ENCODE peak calls at places on chromosomes 1 and 21, in six cellular contexts. I is BE2C, M is astrocyte of the cerebellum, H is left cardiac atrium, D is epithelial cell of prostate, Q is pancreas. P is an unnamed sample.

GRCh38 chr1:8397511-8397910 is 79.6 kb downstream of the SLC45A1 start:
- DNase-seq in I (no peak), M (no peak), H (no peak), D (no peak), Q (no peak), P (no peak)

GRCh38 chr1:35640380-35641232 is 720 bp downstream of the PSMB2 start:
- DNase-seq in I (no peak), M (no peak), H (no peak), D (no peak), Q (no peak), P (no peak)

GRCh38 chr1:935751-936231 is 12.1 kb downstream of the SAMD11 start:
- DNase-seq in I (peak), M (no peak), H (peak), D (no peak), Q (peak), P (peak)

GRCh38 chr1:64581786-64582185 is 111.9 kb downstream of the CACHD1 start:
- DNase-seq in I (no peak), M (no peak), H (no peak), D (no peak), Q (no peak), P (no peak)

GRCh38 chr1:205495237-205495823 is 9.1 kb upstream of the CDK18 start:
- DNase-seq in I (no peak), M (no peak), H (peak), D (no peak), Q (no peak), P (no peak)

GRCh38 chr1:29270881-29271390 is 34.6 kb downstream of the PTPRU start:
- DNase-seq in I (no peak), M (no peak), H (no peak), D (no peak), Q (no peak), P (no peak)

GRCh38 chr1:22754106-22754768 is 43.6 kb downstream of the EPHB2 start:
- DNase-seq in I (no peak), M (no peak), H (no peak), D (no peak), Q (no peak), P (no peak)

GRCh38 chr1:245881767-245882391 is 625.2 kb downstream of the SMYD3 start:
- DNase-seq in I (no peak), M (no peak), H (no peak), D (no peak), Q (no peak), P (no peak)

GRCh38 chr1:22420456-22421053 is 31.1 kb upstream of the ZBTB40 start:
- DNase-seq in I (peak), M (peak), H (peak), D (no peak), Q (peak), P (peak)

GRCh38 chr1:168509204-168509603 is 34.6 kb downstream of the XCL2 start:
- DNase-seq in I (no peak), M (no peak), H (no peak), D (no peak), Q (no peak), P (no peak)

GRCh38 chr1:178510155-178510554 is 2.8 kb upstream of the TEX35 start:
- DNase-seq in I (no peak), M (no peak), H (no peak), D (no peak), Q (no peak), P (no peak)

GRCh38 chr1:9302745-9303524 is 10.2 kb downstream of the SPSB1 start:
- DNase-seq in I (peak), M (peak), H (no peak), D (no peak), Q (no peak), P (no peak)

GRCh38 chr1:234841710-234842231 is 231.8 kb upstream of the IRF2BP2 start:
- DNase-seq in I (no peak), M (no peak), H (peak), D (no peak), Q (no peak), P (no peak)

GRCh38 chr1:204836856-204837255 is 33.8 kb upstream of the NFASC start:
- DNase-seq in I (no peak), M (no peak), H (no peak), D (no peak), Q (no peak), P (no peak)

GRCh38 chr21:31281561-31281960 is 62.5 kb downstream of the TIAM1 start:
- DNase-seq in I (no peak), M (no peak), H (no peak), D (no peak), Q (no peak), P (no peak)

GRCh38 chr1:11759791-11760190 is 2.2 kb upstream of the C1orf167 start:
- DNase-seq in I (no peak), M (no peak), H (no peak), D (no peak), Q (no peak), P (no peak)

GRCh38 chr1:15277370-15277769 is 30.3 kb downstream of the FHAD1 start:
- DNase-seq in I (no peak), M (no peak), H (no peak), D (no peak), Q (no peak), P (no peak)

GRCh38 chr1:76659171-76659940 is 207.9 kb upstream of the ST6GALNAC5 start:
- DNase-seq in I (no peak), M (no peak), H (no peak), D (no peak), Q (no peak), P (no peak)

GRCh38 chr1:150173161-150173585 is 23.5 kb downstream of the PLEKHO1 start:
- DNase-seq in I (no peak), M (no peak), H (no peak), D (no peak), Q (no peak), P (no peak)

GRCh38 chr1:5597171-5597864 is 394.9 kb downstream of the NPHP4 start:
- DNase-seq in I (no peak), M (no peak), H (no peak), D (no peak), Q (no peak), P (peak)

GRCh38 chr1:161801955-161802354 is 35.8 kb downstream of the ATF6 start:
- DNase-seq in I (no peak), M (no peak), H (no peak), D (no peak), Q (no peak), P (no peak)

GRCh38 chr1:96991261-96991660 is 269.7 kb downstream of the PTBP2 start:
- DNase-seq in I (no peak), M (no peak), H (no peak), D (no peak), Q (no peak), P (no peak)

GRCh38 chr1:17922833-17923232 is 167.7 kb downstream of the ACTL8 start:
- DNase-seq in I (peak), M (no peak), H (peak), D (no peak), Q (no peak), P (peak)

GRCh38 chr1:8989821-8990220 is 36.4 kb downstream of the SLC2A7 start:
- DNase-seq in I (no peak), M (no peak), H (no peak), D (no peak), Q (no peak), P (no peak)